ENCODE peak calls at places on chromosomes 5 and 9, in four cellular contexts. One of them, this sample, is unnamed. For H3K4me1, the result is how much of the 10 kb centered on the place peaks cover.

GRCh38 chr5:166907314-166907713 is 1384.1 kb upstream of the WWC1 start:
- DNase-seq in cardiac muscle cell: peak
- DNase-seq in psoas muscle: no peak
- DNase-seq in mammary epithelial cell: peak
- DNase-seq in this sample: no peak

GRCh38 chr9:94160594-94161501 is 76.6 kb downstream of the PTPDC1 start:
- DNase-seq in cardiac muscle cell: no peak
- DNase-seq in mammary epithelial cell: no peak
- DNase-seq in psoas muscle: no peak
- DNase-seq in this sample: no peak

GRCh38 chr9:123087359-123087888 is 54.0 kb downstream of the GPR21 start:
- DNase-seq in psoas muscle: no peak
- DNase-seq in mammary epithelial cell: no peak
- DNase-seq in cardiac muscle cell: no peak
- DNase-seq in this sample: no peak

GRCh38 chr5:115169392-115170127 is at the start of gene TRIM36:
- DNase-seq in mammary epithelial cell: peak
- DNase-seq in cardiac muscle cell: peak
- DNase-seq in psoas muscle: peak
- DNase-seq in this sample: peak

GRCh38 chr5:52839285-52839684 is 51.6 kb downstream of the ITGA1 start:
- DNase-seq in mammary epithelial cell: no peak
- DNase-seq in psoas muscle: no peak
- DNase-seq in cardiac muscle cell: no peak
- DNase-seq in this sample: no peak

GRCh38 chr5:10797246-10797645 is 36.2 kb upstream of the DAP start:
- DNase-seq in psoas muscle: no peak
- DNase-seq in mammary epithelial cell: peak
- DNase-seq in cardiac muscle cell: peak
- DNase-seq in this sample: no peak

GRCh38 chr5:82719368-82719767 is 357.8 kb downstream of the TMEM167A start:
- DNase-seq in mammary epithelial cell: no peak
- DNase-seq in psoas muscle: no peak
- DNase-seq in cardiac muscle cell: peak
- DNase-seq in this sample: peak

GRCh38 chr9:93902780-93903655 is 52.1 kb downstream of the BARX1 start:
- DNase-seq in psoas muscle: peak
- DNase-seq in mammary epithelial cell: no peak
- DNase-seq in cardiac muscle cell: no peak
- DNase-seq in this sample: no peak

GRCh38 chr9:113011911-113012381 is at the start of gene ZNF883:
- DNase-seq in psoas muscle: peak
- DNase-seq in cardiac muscle cell: peak
- DNase-seq in mammary epithelial cell: peak
- DNase-seq in this sample: peak

GRCh38 chr5:130286971-130287370 is 382.7 kb downstream of the CHSY3 start:
- DNase-seq in mammary epithelial cell: no peak
- DNase-seq in cardiac muscle cell: peak
- DNase-seq in psoas muscle: no peak
- DNase-seq in this sample: no peak

GRCh38 chr9:105127863-105128220 is 116.6 kb upstream of the SLC44A1 start:
- DNase-seq in psoas muscle: no peak
- DNase-seq in cardiac muscle cell: peak
- DNase-seq in mammary epithelial cell: peak
- DNase-seq in this sample: no peak

GRCh38 chr5:84032404-84032803 is 311.7 kb upstream of the HAPLN1 start:
- DNase-seq in cardiac muscle cell: peak
- DNase-seq in psoas muscle: no peak
- DNase-seq in mammary epithelial cell: no peak
- DNase-seq in this sample: no peak

GRCh38 chr5:137142371-137143243 is 356.5 kb downstream of the SPOCK1 start:
- DNase-seq in psoas muscle: peak
- DNase-seq in mammary epithelial cell: peak
- DNase-seq in cardiac muscle cell: peak
- DNase-seq in this sample: peak

GRCh38 chr5:124179788-124180187 is 566.7 kb downstream of the ZNF608 start:
- DNase-seq in cardiac muscle cell: no peak
- DNase-seq in mammary epithelial cell: no peak
- DNase-seq in psoas muscle: no peak
- DNase-seq in this sample: no peak

GRCh38 chr9:27528278-27528885 is 1.2 kb downstream of the MOB3B start:
- DNase-seq in psoas muscle: peak
- DNase-seq in mammary epithelial cell: peak
- DNase-seq in cardiac muscle cell: peak
- DNase-seq in this sample: peak

GRCh38 chr9:3525088-3525835 is 539 bp downstream of the RFX3 start:
- DNase-seq in mammary epithelial cell: peak
- DNase-seq in psoas muscle: no peak
- DNase-seq in cardiac muscle cell: no peak
- DNase-seq in this sample: no peak

GRCh38 chr5:60649288-60649917 is 50.6 kb downstream of the DEPDC1B start:
- DNase-seq in cardiac muscle cell: peak
- DNase-seq in mammary epithelial cell: peak
- DNase-seq in psoas muscle: no peak
- DNase-seq in this sample: no peak

GRCh38 chr5:112921833-112922817 is at the start of gene REEP5:
- DNase-seq in cardiac muscle cell: peak
- DNase-seq in psoas muscle: peak
- DNase-seq in mammary epithelial cell: peak
- DNase-seq in this sample: peak

GRCh38 chr9:112061152-112061740 is 113.9 kb downstream of the SUSD1 start:
- DNase-seq in mammary epithelial cell: peak
- DNase-seq in cardiac muscle cell: peak
- DNase-seq in psoas muscle: peak
- DNase-seq in this sample: peak

GRCh38 chr9:20040991-20041606 is 252.3 kb upstream of the SLC24A2 start:
- DNase-seq in psoas muscle: no peak
- DNase-seq in mammary epithelial cell: no peak
- DNase-seq in cardiac muscle cell: no peak
- DNase-seq in this sample: no peak

GRCh38 chr9:35306281-35306680 is 144.5 kb downstream of the UNC13B start:
- DNase-seq in cardiac muscle cell: no peak
- DNase-seq in psoas muscle: no peak
- DNase-seq in mammary epithelial cell: no peak
- DNase-seq in this sample: no peak

GRCh38 chr5:74763504-74763903 is 3.4 kb downstream of the GFM2 start:
- DNase-seq in psoas muscle: no peak
- DNase-seq in mammary epithelial cell: peak
- DNase-seq in cardiac muscle cell: no peak
- DNase-seq in this sample: no peak

GRCh38 chr5:103407399-103407798 is 148.8 kb downstream of the MACIR start:
- DNase-seq in cardiac muscle cell: no peak
- DNase-seq in psoas muscle: no peak
- DNase-seq in mammary epithelial cell: no peak
- DNase-seq in this sample: no peak

GRCh38 chr5:35138232-35138631 is 90.5 kb upstream of the AGXT2 start:
- DNase-seq in psoas muscle: no peak
- DNase-seq in cardiac muscle cell: peak
- DNase-seq in mammary epithelial cell: no peak
- DNase-seq in this sample: no peak

GRCh38 chr5:176780951-176781350 is 29.4 kb upstream of the UNC5A start:
- DNase-seq in psoas muscle: no peak
- DNase-seq in cardiac muscle cell: no peak
- DNase-seq in mammary epithelial cell: no peak
- DNase-seq in this sample: no peak

GRCh38 chr9:129333961-129334743 is 156.1 kb upstream of the IER5L start:
- DNase-seq in mammary epithelial cell: peak
- DNase-seq in cardiac muscle cell: peak
- DNase-seq in psoas muscle: peak
- DNase-seq in this sample: peak

GRCh38 chr5:40626834-40627233 is 52.9 kb upstream of the PTGER4 start:
- DNase-seq in psoas muscle: no peak
- DNase-seq in cardiac muscle cell: no peak
- DNase-seq in mammary epithelial cell: no peak
- DNase-seq in this sample: no peak

GRCh38 chr5:95261369-95262175 is 23.3 kb downstream of the MCTP1 start:
- DNase-seq in psoas muscle: no peak
- DNase-seq in mammary epithelial cell: peak
- DNase-seq in cardiac muscle cell: peak
- DNase-seq in this sample: peak

GRCh38 chr5:60687927-60688720 is 11.8 kb downstream of the DEPDC1B start:
- DNase-seq in psoas muscle: no peak
- DNase-seq in mammary epithelial cell: peak
- DNase-seq in cardiac muscle cell: peak
- DNase-seq in this sample: no peak

GRCh38 chr5:95861221-95861857 is 38.8 kb upstream of the GLRX start:
- DNase-seq in mammary epithelial cell: peak
- DNase-seq in psoas muscle: peak
- DNase-seq in cardiac muscle cell: peak
- DNase-seq in this sample: peak

GRCh38 chr5:135831439-135832262 is 2.8 kb upstream of the SLC25A48 start:
- DNase-seq in cardiac muscle cell: no peak
- DNase-seq in psoas muscle: no peak
- DNase-seq in mammary epithelial cell: no peak
- DNase-seq in this sample: no peak

GRCh38 chr5:73958037-73958436 is 332.0 kb downstream of the ARHGEF28 start:
- DNase-seq in psoas muscle: no peak
- DNase-seq in cardiac muscle cell: no peak
- DNase-seq in mammary epithelial cell: no peak
- DNase-seq in this sample: no peak

GRCh38 chr5:119951330-119951934 is 322.1 kb downstream of the FAM170A start:
- DNase-seq in mammary epithelial cell: no peak
- DNase-seq in cardiac muscle cell: no peak
- DNase-seq in psoas muscle: no peak
- DNase-seq in this sample: no peak

GRCh38 chr9:134396258-134396742 is 70.0 kb downstream of the RXRA start:
- DNase-seq in psoas muscle: no peak
- DNase-seq in cardiac muscle cell: no peak
- DNase-seq in mammary epithelial cell: no peak
- DNase-seq in this sample: no peak

GRCh38 chr5:58437661-58438060 is 22.2 kb downstream of the PLK2 start:
- DNase-seq in cardiac muscle cell: no peak
- DNase-seq in mammary epithelial cell: no peak
- DNase-seq in psoas muscle: no peak
- DNase-seq in this sample: no peak

GRCh38 chr5:395156-395920 is 47.6 kb upstream of the EXOC3 start:
- DNase-seq in psoas muscle: no peak
- DNase-seq in mammary epithelial cell: no peak
- DNase-seq in cardiac muscle cell: peak
- DNase-seq in this sample: no peak
- H3K4me1 ChIP-seq in psoas muscle: under half
- H3K4me1 ChIP-seq in mammary epithelial cell: under half
- H3K4me1 ChIP-seq in cardiac muscle cell: under half
- H3K4me1 ChIP-seq in this sample: under half

GRCh38 chr5:29518176-29518575 is 1675.3 kb upstream of the CDH6 start:
- DNase-seq in cardiac muscle cell: no peak
- DNase-seq in mammary epithelial cell: no peak
- DNase-seq in psoas muscle: no peak
- DNase-seq in this sample: no peak
- TF ChIP-seq CTCF in cardiac muscle cell: no peak
- TF ChIP-seq CTCF in mammary epithelial cell: no peak
- TF ChIP-seq CTCF in psoas muscle: no peak
- TF ChIP-seq CTCF in this sample: no peak

GRCh38 chr5:160030631-160031377 is 21.9 kb downstream of the TTC1 start:
- DNase-seq in cardiac muscle cell: peak
- DNase-seq in psoas muscle: no peak
- DNase-seq in mammary epithelial cell: no peak
- DNase-seq in this sample: no peak
- H3K27ac ChIP-seq in cardiac muscle cell: peak
- H3K27ac ChIP-seq in psoas muscle: no peak
- H3K27ac ChIP-seq in mammary epithelial cell: no peak
- H3K27ac ChIP-seq in this sample: peak

DNA sequence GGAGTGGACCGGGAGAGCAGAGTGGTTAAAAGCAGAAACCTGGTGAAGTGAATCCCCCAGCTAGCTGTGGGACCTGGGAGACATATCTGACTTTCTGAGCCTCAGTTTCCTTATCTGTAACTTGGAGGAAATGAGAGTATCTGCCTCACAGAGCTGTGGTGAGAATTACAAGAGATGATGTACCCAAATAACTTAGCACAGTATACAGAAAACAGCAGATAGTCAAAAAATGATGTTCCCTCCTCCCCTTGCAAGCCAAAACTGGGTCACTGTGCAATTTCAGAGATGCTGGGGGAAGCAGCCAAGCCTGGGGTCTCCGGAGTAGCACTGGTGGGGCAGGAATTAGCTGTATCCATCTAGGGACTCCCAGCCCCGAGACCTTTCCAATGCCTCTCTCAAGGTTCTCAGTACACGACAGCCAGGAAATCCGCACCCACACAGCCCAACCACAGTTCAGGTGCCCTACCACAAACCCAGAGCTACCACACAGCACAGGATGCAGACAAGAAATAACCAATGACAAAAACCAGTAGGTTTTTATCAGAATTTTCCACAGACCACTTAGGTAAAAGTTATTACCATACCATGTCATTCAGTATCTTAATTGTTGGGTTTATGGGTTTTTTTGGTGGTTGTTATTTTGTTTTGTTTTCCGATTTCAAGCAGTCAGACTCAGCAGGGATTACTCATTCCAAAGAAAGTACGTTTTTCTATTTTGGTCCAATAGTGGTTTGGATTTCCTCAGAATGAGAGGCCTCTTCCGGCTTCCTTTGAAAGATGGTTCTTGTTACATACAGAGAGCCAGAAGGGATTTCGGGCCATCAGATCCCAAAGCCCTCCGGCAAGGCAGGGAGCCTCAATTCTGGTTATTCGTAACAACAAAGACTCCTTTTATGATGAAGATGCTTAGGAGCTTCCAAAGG is 4.9 kb upstream of the HRH2 start:
- DNase-seq in psoas muscle: no peak
- DNase-seq in mammary epithelial cell: no peak
- DNase-seq in cardiac muscle cell: no peak
- DNase-seq in this sample: no peak
- H3K4me1 ChIP-seq in psoas muscle: under half
- H3K4me1 ChIP-seq in mammary epithelial cell: under half
- H3K4me1 ChIP-seq in cardiac muscle cell: under half
- H3K4me1 ChIP-seq in this sample: under half

GRCh38 chr5:93741136-93741811 is at the start of gene POU5F2:
- DNase-seq in psoas muscle: no peak
- DNase-seq in mammary epithelial cell: no peak
- DNase-seq in cardiac muscle cell: no peak
- DNase-seq in this sample: peak
- TF ChIP-seq CTCF in psoas muscle: no peak
- TF ChIP-seq CTCF in mammary epithelial cell: no peak
- TF ChIP-seq CTCF in cardiac muscle cell: no peak
- TF ChIP-seq CTCF in this sample: no peak